ENCODE peak calls at places on chromosomes 4 and X, in five cellular contexts. P, W, M, D and V are unnamed samples.

GRCh38 chr4:72365981-72366380 is 203.0 kb downstream of the ADAMTS3 start:
- DNase-seq in P (no peak), W (no peak), M (no peak), D (no peak), V (no peak)

GRCh38 chr4:17664755-17665154 is 50.3 kb downstream of the MED28 start:
- DNase-seq in P (no peak), W (peak), M (no peak), D (no peak), V (no peak)

GRCh38 chr4:67700119-67700873 is 659 bp downstream of the UBA6 start:
- DNase-seq in P (no peak), W (no peak), M (peak), D (peak), V (no peak)

GRCh38 chr4:4714330-4714729 is 145.1 kb upstream of the MSX1 start:
- DNase-seq in P (no peak), W (no peak), M (peak), D (no peak), V (no peak)

GRCh38 chr4:139509727-139510410 is 46.1 kb downstream of the SETD7 start:
- DNase-seq in P (no peak), W (no peak), M (no peak), D (no peak), V (peak)

GRCh38 chr4:47373174-47373573 is 90.3 kb downstream of the COMMD8 start:
- DNase-seq in P (no peak), W (no peak), M (no peak), D (no peak), V (no peak)

GRCh38 chrX:130339408-130340222 is at the start of gene SLC25A14:
- DNase-seq in P (peak), W (peak), M (peak), D (peak), V (peak)

GRCh38 chrX:17081969-17082368 is 135.5 kb downstream of the REPS2 start:
- DNase-seq in P (no peak), W (no peak), M (no peak), D (no peak), V (no peak)

GRCh38 chr4:7425171-7425570 is 9.6 kb downstream of the PSAPL1 start:
- DNase-seq in P (no peak), W (no peak), M (no peak), D (peak), V (no peak)

GRCh38 chr4:120466429-120466828 is 399.8 kb upstream of the MAD2L1 start:
- DNase-seq in P (no peak), W (no peak), M (no peak), D (no peak), V (no peak)

GRCh38 chr4:73707918-73708577 is 32.3 kb upstream of the CXCL8 start:
- DNase-seq in P (peak), W (no peak), M (peak), D (no peak), V (peak)

GRCh38 chr4:123102897-123103489 is 180.6 kb upstream of the NUDT6 start:
- DNase-seq in P (peak), W (no peak), M (peak), D (peak), V (peak)

GRCh38 chrX:44765556-44765955 is 78.3 kb upstream of the DUSP21 start:
- DNase-seq in P (no peak), W (no peak), M (no peak), D (no peak), V (no peak)

GRCh38 chr4:30094866-30095265 is 625.3 kb upstream of the PCDH7 start:
- DNase-seq in P (no peak), W (no peak), M (peak), D (no peak), V (no peak)

GRCh38 chr4:174332741-174333493 is 49.2 kb downstream of the CEP44 start:
- DNase-seq in P (no peak), W (no peak), M (no peak), D (no peak), V (no peak)

GRCh38 chr4:142845293-142846070 is 619 bp downstream of the INPP4B start:
- DNase-seq in P (no peak), W (no peak), M (no peak), D (peak), V (no peak)

GRCh38 chrX:6021316-6022091 is 207.2 kb downstream of the NLGN4X start:
- DNase-seq in P (no peak), W (no peak), M (peak), D (peak), V (no peak)

GRCh38 chrX:133290076-133290475 is 71.9 kb upstream of the TFDP3 start:
- DNase-seq in P (no peak), W (no peak), M (peak), D (no peak), V (no peak)

GRCh38 chrX:139158256-139158655 is 372.3 kb upstream of the F9 start:
- DNase-seq in P (no peak), W (no peak), M (no peak), D (no peak), V (no peak)

GRCh38 chr4:87322754-87323153 is at the start of gene HSD17B13:
- DNase-seq in P (no peak), W (no peak), M (no peak), D (no peak), V (no peak)

GRCh38 chrX:79174949-79175644 is 30.6 kb downstream of the GPR174 start:
- DNase-seq in P (no peak), W (no peak), M (no peak), D (no peak), V (no peak)

DNA sequence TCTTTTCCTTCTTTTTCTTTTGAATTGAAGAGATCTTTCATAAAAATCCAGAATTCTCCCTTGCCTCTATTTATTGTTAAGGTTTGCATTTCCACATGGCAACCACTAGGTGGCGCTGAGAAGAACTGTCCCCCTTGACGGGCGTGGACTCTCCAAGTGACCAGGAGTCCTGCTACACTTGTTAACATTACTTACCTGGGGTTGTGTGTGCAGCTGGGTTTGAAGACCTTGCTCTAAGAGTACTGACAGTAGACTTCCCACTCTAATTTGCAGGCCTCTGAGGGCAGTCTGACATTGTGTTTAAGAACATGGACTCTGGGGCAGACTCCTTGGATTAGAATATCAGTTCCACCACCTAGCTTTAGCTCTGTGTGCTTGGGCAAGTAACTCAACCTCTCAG is 52.8 kb downstream of the GPRIN3 start:
- DNase-seq in P (peak), W (no peak), M (peak), D (peak), V (peak)
- TF ChIP-seq RCOR1 in P (no peak), W (no peak), M (no peak), D (no peak), V (no peak)

GRCh38 chrX:107576392-107576791 is 51.9 kb upstream of the PRPS1 start:
- DNase-seq in P (no peak), W (no peak), M (no peak), D (no peak), V (no peak)

GRCh38 chrX:107576841-107577240 is 51.5 kb upstream of the PRPS1 start:
- DNase-seq in P (no peak), W (no peak), M (no peak), D (no peak), V (no peak)

GRCh38 chrX:107573016-107573415 is 55.3 kb upstream of the PRPS1 start:
- DNase-seq in P (no peak), W (no peak), M (no peak), D (no peak), V (peak)

GRCh38 chrX:107574711-107575110 is 53.6 kb upstream of the PRPS1 start:
- DNase-seq in P (no peak), W (no peak), M (peak), D (no peak), V (no peak)

DNA sequence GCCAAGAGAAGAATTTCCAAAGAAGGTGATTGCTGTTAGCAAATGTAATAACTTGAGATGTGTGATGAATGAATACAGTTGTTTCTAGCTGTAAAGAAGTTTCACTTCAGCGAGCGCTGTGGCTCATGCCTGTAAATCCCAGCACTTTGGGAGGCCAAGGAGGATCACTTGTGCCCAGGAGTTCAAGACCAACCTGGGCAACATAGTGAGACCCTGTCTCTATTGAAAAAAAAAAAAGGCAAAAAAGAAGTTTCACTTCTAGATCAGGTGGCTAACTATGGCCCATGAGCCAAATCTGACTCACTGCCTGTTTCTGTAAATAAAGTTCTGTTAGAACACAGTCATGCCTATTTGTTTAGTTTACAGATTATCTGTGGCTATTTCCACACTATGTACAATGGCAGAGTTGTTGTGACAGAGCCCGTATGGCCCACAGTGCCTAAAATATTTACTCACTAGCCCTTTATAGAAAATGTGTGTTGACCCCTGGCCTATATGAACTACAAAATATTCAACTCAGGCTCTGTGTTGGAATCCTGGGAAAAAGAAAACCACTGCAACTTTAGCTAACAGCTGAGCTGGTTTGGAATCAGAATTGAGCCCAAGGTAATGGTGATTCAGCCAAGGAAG is 54.1 kb upstream of the PRPS1 start:
- DNase-seq in P (peak), W (no peak), M (peak), D (no peak), V (no peak)
- TF ChIP-seq RCOR1 in P (no peak), W (no peak), M (no peak), D (no peak), V (no peak)

DNA sequence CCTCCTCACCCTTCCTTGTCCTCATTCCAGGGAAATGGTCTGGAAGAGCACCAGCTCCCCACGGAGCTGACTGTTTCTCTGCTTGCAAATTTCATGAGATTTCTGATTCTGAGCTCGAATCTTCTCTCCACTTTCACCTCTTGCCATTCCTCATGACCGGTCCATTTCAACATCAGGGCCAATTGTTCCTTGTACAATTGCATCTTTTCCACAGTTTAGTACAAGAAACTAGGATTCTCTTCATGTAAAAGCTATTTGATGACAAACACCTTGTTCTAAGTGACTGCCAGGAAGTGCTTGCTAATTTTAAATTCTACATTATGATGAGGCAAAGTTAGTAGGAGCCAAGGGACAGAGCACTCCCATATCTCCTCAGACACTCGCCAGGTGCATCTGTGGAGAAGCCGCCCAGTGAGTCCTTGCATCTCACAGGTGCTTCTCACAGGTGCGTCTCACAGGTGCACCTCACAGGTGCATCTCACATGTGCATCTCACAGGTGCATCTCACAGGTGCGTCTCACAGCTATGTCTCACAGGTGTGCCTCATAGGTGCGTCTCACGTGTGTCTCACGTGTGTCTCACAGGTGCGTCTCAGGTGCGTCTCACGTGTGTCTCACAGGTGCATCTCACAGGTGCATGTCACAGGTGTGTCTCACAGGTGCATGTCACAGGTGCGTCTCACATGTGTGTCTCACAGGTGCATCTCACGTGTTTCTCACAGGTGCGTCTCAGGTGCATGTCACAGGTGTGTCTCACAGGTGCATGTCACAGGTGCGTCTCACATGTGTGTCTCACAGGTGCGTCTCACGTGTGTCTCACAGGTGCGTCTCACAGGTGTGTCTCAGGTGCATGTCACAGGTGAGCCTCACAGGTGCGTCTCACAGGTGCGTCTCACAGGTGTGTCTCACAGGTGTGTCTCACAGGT is 3.0 kb upstream of the PDE6B start:
- DNase-seq in P (no peak), W (no peak), M (no peak), D (no peak), V (no peak)
- TF ChIP-seq RCOR1 in P (no peak), W (no peak), M (no peak), D (no peak), V (no peak)

GRCh38 chrX:50036481-50036880 is 114.1 kb downstream of the CLCN5 start:
- DNase-seq in P (no peak), W (no peak), M (no peak), D (no peak), V (no peak)

GRCh38 chrX:50035119-50035518 is 112.7 kb downstream of the CLCN5 start:
- DNase-seq in P (no peak), W (no peak), M (no peak), D (no peak), V (no peak)
- TF ChIP-seq RCOR1 in P (no peak), W (no peak), M (no peak), D (no peak), V (no peak)

DNA sequence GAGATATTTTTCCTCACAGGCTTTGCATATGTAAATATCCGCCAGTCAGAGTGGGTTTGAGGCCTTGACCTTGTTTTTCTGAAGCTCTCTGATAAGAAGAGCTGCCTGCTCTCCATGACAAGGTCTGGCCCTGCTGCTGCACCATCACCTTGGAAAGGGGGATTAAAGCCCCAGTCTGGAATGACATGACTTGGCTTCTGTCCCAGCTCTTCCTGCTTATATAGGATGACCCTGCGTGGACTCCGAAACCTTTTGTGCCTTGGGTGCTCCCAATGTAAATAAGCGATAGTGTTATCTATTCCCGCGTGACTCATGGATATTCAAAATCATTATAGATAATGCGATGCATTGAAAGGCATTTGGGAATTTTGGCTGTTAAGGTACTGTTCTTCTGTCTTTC is 139.3 kb downstream of the BMPR1B start:
- DNase-seq in P (no peak), W (no peak), M (no peak), D (no peak), V (peak)
- TF ChIP-seq RCOR1 in P (no peak), W (no peak), M (no peak), D (no peak), V (no peak)